ENCODE peak calls at places on chromosomes 11 and 22, in seven cellular contexts. One of them, this sample, is unnamed.

GRCh38 chr11:131002145-131002544 is 85.9 kb upstream of the SNX19 start:
- DNase-seq in NCI-H1930: no peak
- DNase-seq in retinal pigment epithelial cell: no peak
- DNase-seq in AG04450: no peak
- DNase-seq in upper lobe of right lung: no peak
- DNase-seq in HCT116: no peak
- DNase-seq in activated CD8-positive, alpha-beta T cell treated with anti-CD3 and anti-CD28 coated beads for 36 hours: no peak
- DNase-seq in this sample: no peak

GRCh38 chr11:16226245-16226644 is 130.1 kb downstream of the SOX6 start:
- DNase-seq in retinal pigment epithelial cell: no peak
- DNase-seq in AG04450: no peak
- DNase-seq in NCI-H1930: peak
- DNase-seq in HCT116: no peak
- DNase-seq in activated CD8-positive, alpha-beta T cell treated with anti-CD3 and anti-CD28 coated beads for 36 hours: no peak
- DNase-seq in upper lobe of right lung: peak
- DNase-seq in this sample: peak

GRCh38 chr11:27116684-27117083 is 76.1 kb downstream of the BBOX1 start:
- DNase-seq in upper lobe of right lung: no peak
- DNase-seq in AG04450: no peak
- DNase-seq in HCT116: no peak
- DNase-seq in NCI-H1930: no peak
- DNase-seq in activated CD8-positive, alpha-beta T cell treated with anti-CD3 and anti-CD28 coated beads for 36 hours: no peak
- DNase-seq in retinal pigment epithelial cell: peak
- DNase-seq in this sample: no peak

GRCh38 chr22:45972091-45972867 is 4.7 kb downstream of the WNT7B start:
- DNase-seq in HCT116: no peak
- DNase-seq in activated CD8-positive, alpha-beta T cell treated with anti-CD3 and anti-CD28 coated beads for 36 hours: no peak
- DNase-seq in retinal pigment epithelial cell: no peak
- DNase-seq in AG04450: no peak
- DNase-seq in upper lobe of right lung: no peak
- DNase-seq in NCI-H1930: no peak
- DNase-seq in this sample: no peak

GRCh38 chr22:34702279-34702678 is 363.7 kb upstream of the ISX start:
- DNase-seq in NCI-H1930: no peak
- DNase-seq in retinal pigment epithelial cell: no peak
- DNase-seq in upper lobe of right lung: no peak
- DNase-seq in activated CD8-positive, alpha-beta T cell treated with anti-CD3 and anti-CD28 coated beads for 36 hours: no peak
- DNase-seq in HCT116: no peak
- DNase-seq in AG04450: no peak
- DNase-seq in this sample: no peak

GRCh38 chr11:61579398-61580291 is 1.2 kb downstream of the SYT7 start:
- DNase-seq in HCT116: no peak
- DNase-seq in NCI-H1930: no peak
- DNase-seq in activated CD8-positive, alpha-beta T cell treated with anti-CD3 and anti-CD28 coated beads for 36 hours: no peak
- DNase-seq in retinal pigment epithelial cell: no peak
- DNase-seq in upper lobe of right lung: no peak
- DNase-seq in AG04450: no peak
- DNase-seq in this sample: no peak

GRCh38 chr22:28017859-28018258 is 98.8 kb upstream of the PITPNB start:
- DNase-seq in retinal pigment epithelial cell: no peak
- DNase-seq in activated CD8-positive, alpha-beta T cell treated with anti-CD3 and anti-CD28 coated beads for 36 hours: no peak
- DNase-seq in upper lobe of right lung: peak
- DNase-seq in HCT116: no peak
- DNase-seq in AG04450: no peak
- DNase-seq in NCI-H1930: no peak
- DNase-seq in this sample: no peak

GRCh38 chr11:9077164-9077563 is 14.2 kb downstream of the SCUBE2 start:
- DNase-seq in NCI-H1930: no peak
- DNase-seq in HCT116: no peak
- DNase-seq in upper lobe of right lung: no peak
- DNase-seq in activated CD8-positive, alpha-beta T cell treated with anti-CD3 and anti-CD28 coated beads for 36 hours: no peak
- DNase-seq in AG04450: no peak
- DNase-seq in retinal pigment epithelial cell: no peak
- DNase-seq in this sample: no peak

GRCh38 chr11:131601586-131601985 is 231.2 kb downstream of the NTM start:
- DNase-seq in activated CD8-positive, alpha-beta T cell treated with anti-CD3 and anti-CD28 coated beads for 36 hours: no peak
- DNase-seq in AG04450: no peak
- DNase-seq in retinal pigment epithelial cell: no peak
- DNase-seq in HCT116: no peak
- DNase-seq in upper lobe of right lung: no peak
- DNase-seq in NCI-H1930: no peak
- DNase-seq in this sample: no peak

GRCh38 chr22:21009638-21010425 is 5.1 kb upstream of the P2RX6 start:
- DNase-seq in activated CD8-positive, alpha-beta T cell treated with anti-CD3 and anti-CD28 coated beads for 36 hours: peak
- DNase-seq in HCT116: no peak
- DNase-seq in retinal pigment epithelial cell: peak
- DNase-seq in upper lobe of right lung: peak
- DNase-seq in NCI-H1930: no peak
- DNase-seq in AG04450: no peak
- DNase-seq in this sample: peak

GRCh38 chr11:73274722-73275380 is 2.7 kb downstream of the P2RY6 start:
- DNase-seq in NCI-H1930: no peak
- DNase-seq in AG04450: no peak
- DNase-seq in retinal pigment epithelial cell: no peak
- DNase-seq in HCT116: no peak
- DNase-seq in upper lobe of right lung: peak
- DNase-seq in activated CD8-positive, alpha-beta T cell treated with anti-CD3 and anti-CD28 coated beads for 36 hours: no peak
- DNase-seq in this sample: no peak

GRCh38 chr22:30232716-30233218 is 13.8 kb downstream of the LIF start:
- DNase-seq in AG04450: no peak
- DNase-seq in NCI-H1930: no peak
- DNase-seq in HCT116: no peak
- DNase-seq in retinal pigment epithelial cell: no peak
- DNase-seq in activated CD8-positive, alpha-beta T cell treated with anti-CD3 and anti-CD28 coated beads for 36 hours: no peak
- DNase-seq in upper lobe of right lung: no peak
- DNase-seq in this sample: no peak

GRCh38 chr11:69240332-69241074 is 53.5 kb upstream of the MYEOV start:
- DNase-seq in activated CD8-positive, alpha-beta T cell treated with anti-CD3 and anti-CD28 coated beads for 36 hours: peak
- DNase-seq in HCT116: peak
- DNase-seq in NCI-H1930: no peak
- DNase-seq in upper lobe of right lung: no peak
- DNase-seq in retinal pigment epithelial cell: no peak
- DNase-seq in AG04450: no peak
- DNase-seq in this sample: peak

GRCh38 chr11:37512156-37512780 is 914.2 kb upstream of the RAG2 start:
- DNase-seq in upper lobe of right lung: no peak
- DNase-seq in retinal pigment epithelial cell: no peak
- DNase-seq in activated CD8-positive, alpha-beta T cell treated with anti-CD3 and anti-CD28 coated beads for 36 hours: no peak
- DNase-seq in NCI-H1930: no peak
- DNase-seq in AG04450: no peak
- DNase-seq in HCT116: no peak
- DNase-seq in this sample: no peak